ENCODE peak calls at places on chromosomes 12 and 14, in five cellular contexts. R, W, V, Y and I are unnamed samples.

GRCh38 chr12:80183939-80184338 is 84.6 kb downstream of the OTOGL start:
- DNase-seq in Y (no peak), R (no peak), W (no peak), V (no peak), I (no peak)

GRCh38 chr12:98999569-98999968 is 354.5 kb downstream of the APAF1 start:
- DNase-seq in Y (no peak), V (no peak), R (no peak), W (no peak), I (no peak)

GRCh38 chr14:24944800-24945199 is 105.1 kb downstream of the STXBP6 start:
- DNase-seq in Y (no peak), V (no peak), W (no peak), R (no peak), I (no peak)

GRCh38 chr12:113647048-113647447 is 175.4 kb upstream of the LHX5 start:
- DNase-seq in V (no peak), Y (peak; percentile 28), W (no peak), R (no peak), I (no peak)

GRCh38 chr14:50030049-50030448 is 86.3 kb downstream of the VCPKMT start:
- DNase-seq in V (no peak), W (no peak), R (no peak), Y (no peak), I (no peak)

GRCh38 chr12:64390275-64390851 is at the start of gene C12orf56:
- DNase-seq in V (no peak), Y (peak; percentile 19), R (no peak), W (no peak), I (no peak)

GRCh38 chr12:68065163-68065562 is 75.9 kb downstream of the IFNG-AS1 start:
- DNase-seq in R (no peak), W (no peak), Y (no peak), V (no peak), I (no peak)

GRCh38 chr12:113115455-113116126 is 20.0 kb downstream of the RASAL1 start:
- DNase-seq in R (no peak), Y (no peak), V (no peak), W (no peak), I (no peak)

GRCh38 chr14:101320386-101320785 is 240.9 kb upstream of the DIO3 start:
- DNase-seq in W (no peak), V (no peak), Y (no peak), R (no peak), I (no peak)

GRCh38 chr14:61536661-61537566 is 158.4 kb upstream of the HIF1A start:
- DNase-seq in V (no peak), W (no peak), R (no peak), Y (no peak), I (no peak)

GRCh38 chr12:79373896-79374499 is 316.8 kb downstream of the PAWR start:
- DNase-seq in V (no peak), Y (peak; percentile 43), W (no peak), R (no peak), I (no peak)

GRCh38 chr14:96176275-96176674 is 28.4 kb upstream of the BDKRB2 start:
- DNase-seq in W (no peak), Y (no peak), R (no peak), V (peak; percentile 46), I (no peak)

GRCh38 chr14:68144051-68144681 is 324.6 kb downstream of the RAD51B start:
- DNase-seq in R (peak; percentile 76), V (peak; percentile 93), W (no peak), Y (no peak), I (peak; percentile 61)

GRCh38 chr12:46518184-46518583 is 145.6 kb upstream of the SLC38A2 start:
- DNase-seq in W (no peak), V (no peak), Y (no peak), R (no peak), I (peak; percentile 25)
- H3K4me1 ChIP-seq in W (peaks cover 34% of the 10 kb centered on the region), V (peaks cover 31% of the 10 kb centered on the region), Y (peaks cover 7% of the 10 kb centered on the region), R (peaks cover 63% of the 10 kb centered on the region), I (no peaks in the 10 kb centered on the region)

DNA sequence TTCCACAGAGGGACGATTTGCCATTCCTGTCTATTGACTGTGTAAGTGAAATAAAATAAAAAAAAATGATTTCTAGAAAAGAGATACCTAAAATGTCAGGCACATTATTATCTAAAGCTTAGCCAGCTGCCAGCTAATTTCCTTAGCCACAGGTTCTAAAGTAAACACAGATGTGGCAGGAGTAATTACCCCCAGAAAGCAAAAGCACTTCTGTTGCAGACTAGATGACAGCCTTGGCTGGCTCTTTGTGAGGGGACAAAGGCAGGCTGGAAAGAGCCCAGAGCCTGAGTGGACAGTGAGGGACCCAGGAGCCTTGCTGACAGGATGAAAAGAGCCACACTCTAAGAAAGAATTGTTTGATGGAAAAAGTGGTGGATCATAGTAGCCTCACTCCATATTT is 418.1 kb downstream of the LRIG3 start:
- DNase-seq in Y (no peak), R (no peak), V (no peak), W (no peak), I (no peak)
- TF ChIP-seq EP300 in Y (no peak), R (no peak), V (no peak), W (no peak), I (no peak)

GRCh38 chr12:53005215-53005985 is 856 bp upstream of the EIF4B start:
- DNase-seq in Y (no peak), W (no peak), R (peak; percentile 74), V (peak; percentile 68), I (peak; percentile 6)
- TF ChIP-seq CTCF in Y (no peak), W (no peak), R (no peak), V (no peak), I (no peak)

DNA sequence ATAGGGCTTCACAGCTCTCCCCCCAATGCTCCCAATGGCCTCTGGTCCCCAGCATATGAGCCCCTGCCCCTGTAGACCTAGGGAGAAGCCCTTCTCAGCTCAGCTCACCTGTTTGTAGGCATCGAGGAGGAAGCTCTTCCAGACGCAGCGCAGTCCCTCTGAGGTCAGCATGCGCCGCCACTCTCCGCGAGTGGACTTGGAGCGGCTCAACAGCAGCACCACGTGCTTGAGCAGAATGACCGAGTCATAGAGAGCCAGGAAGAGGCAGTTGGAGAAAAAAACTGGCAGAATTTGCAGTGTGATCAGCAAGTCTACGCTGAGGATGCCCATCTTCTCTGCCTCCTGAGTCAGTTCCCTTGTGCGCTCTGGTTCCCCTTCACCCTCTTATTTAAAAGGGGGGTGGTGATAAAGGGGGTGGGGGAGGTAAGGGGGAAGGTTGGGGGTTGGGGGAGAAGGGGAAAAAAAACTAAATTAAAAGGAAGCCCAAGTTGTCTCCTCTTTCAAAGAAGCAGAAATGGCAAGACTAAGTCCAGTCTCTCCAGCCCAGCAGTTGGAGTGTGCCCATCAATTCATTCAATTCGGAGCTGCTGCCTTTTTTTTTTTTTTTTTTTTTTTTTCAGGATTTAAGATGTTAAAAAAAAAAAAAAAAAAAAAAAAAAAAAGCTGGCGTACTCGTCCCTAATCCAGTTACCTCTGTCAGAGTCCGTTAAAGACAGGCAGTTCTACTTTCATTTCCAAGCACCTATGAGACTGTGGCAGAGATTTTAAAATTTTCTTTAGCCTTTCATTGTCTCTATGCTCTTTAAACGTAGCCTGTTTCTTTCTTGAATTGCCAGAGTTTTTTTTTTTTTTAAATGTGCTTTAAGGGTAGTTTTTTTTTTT is at the start of gene DIO2:
- DNase-seq in W (no peak), Y (no peak), V (no peak), R (peak; percentile 66), I (peak; percentile 26)
- H3K4me1 ChIP-seq in W (peaks cover 19% of the 10 kb centered on the region), Y (no peaks in the 10 kb centered on the region), V (no peaks in the 10 kb centered on the region), R (no peaks in the 10 kb centered on the region), I (no peaks in the 10 kb centered on the region)

DNA sequence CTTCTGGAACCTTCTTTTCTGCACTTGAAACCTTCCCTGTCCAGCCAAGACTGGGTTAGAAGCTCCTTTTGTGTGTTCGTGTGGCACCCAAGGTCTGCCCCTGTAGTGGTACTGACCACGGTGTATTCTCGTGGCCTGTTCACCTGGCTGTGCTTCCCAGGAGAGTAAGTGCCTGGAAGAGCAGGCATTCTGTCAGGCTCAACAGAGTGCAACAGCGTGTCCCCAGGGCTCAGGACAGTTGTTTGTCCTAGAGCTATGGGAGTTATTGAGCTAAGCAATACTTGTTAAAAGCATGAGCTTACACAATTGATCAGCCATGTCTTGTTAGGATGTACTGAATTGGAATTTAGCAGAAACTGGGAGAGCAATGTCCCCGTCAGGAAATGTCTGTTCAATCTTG is 12.9 kb upstream of the SLC38A2 start:
- DNase-seq in W (no peak), Y (no peak), R (no peak), V (no peak), I (no peak)
- TF ChIP-seq EP300 in W (no peak), Y (no peak), R (no peak), V (no peak), I (no peak)

GRCh38 chr12:452667-453210 is 7.0 kb upstream of the B4GALNT3 start:
- DNase-seq in R (no peak), Y (peak; percentile 48), V (no peak), W (peak; percentile 41), I (no peak)
- TF ChIP-seq CTCF in R (no peak), Y (no peak), V (no peak), W (no peak), I (no peak)

GRCh38 chr12:20366776-20367409 is 1.4 kb upstream of the PDE3A start:
- DNase-seq in V (no peak), Y (no peak), W (no peak), R (no peak), I (no peak)

GRCh38 chr12:20368653-20369163 is 371 bp downstream of the PDE3A start:
- DNase-seq in V (peak; percentile 78), W (no peak), R (peak; percentile 64), Y (no peak), I (no peak)

GRCh38 chr12:20369164-20370000 is 1.0 kb downstream of the PDE3A start:
- DNase-seq in Y (no peak), V (peak; percentile 94), W (peak; percentile 27), R (peak; percentile 80), I (peak; percentile 44)

GRCh38 chr12:20370001-20370381 is 1.7 kb downstream of the PDE3A start:
- DNase-seq in R (no peak), V (peak; percentile 84), Y (no peak), W (no peak), I (no peak)

GRCh38 chr12:20367731-20368652 is at the start of gene PDE3A:
- DNase-seq in W (no peak), R (peak; percentile 71), Y (no peak), V (peak; percentile 90), I (peak; percentile 29)
- H3K4me1 ChIP-seq in W (peaks cover 28% of the 10 kb centered on the region), R (peaks cover 13% of the 10 kb centered on the region), Y (no peaks in the 10 kb centered on the region), V (peaks cover 10% of the 10 kb centered on the region), I (no peaks in the 10 kb centered on the region)

GRCh38 chr14:104752735-104753527 is at the start of gene SIVA1:
- DNase-seq in Y (peak; percentile 92), W (peak; percentile 100), V (peak; percentile 100), R (peak; percentile 99), I (peak; percentile 99)
- TF ChIP-seq EP300 in Y (no peak), W (no peak), V (no peak), R (no peak), I (peak; percentile 94)